ENCODE peak calls at places on chromosomes 13 and 19, in six cellular contexts. One of them, this sample, is unnamed.
A peak's percentile ranks its signal among the peaks of the same experiment; 100 is the strongest.

GRCh38 chr19:34300380-34300779 is 46.0 kb downstream of the GARRE1 start:
- DNase-seq in HepG2: no peak
- DNase-seq in H9: no peak
- DNase-seq in MCF 10A: no peak
- DNase-seq in progenitor cell of endocrine pancreas: no peak
- DNase-seq in thoracic aorta: no peak
- DNase-seq in this sample: no peak

GRCh38 chr13:26605845-26606244 is 48.4 kb downstream of the WASF3 start:
- DNase-seq in HepG2: peak; percentile 12
- DNase-seq in H9: peak; percentile 74
- DNase-seq in MCF 10A: no peak
- DNase-seq in progenitor cell of endocrine pancreas: no peak
- DNase-seq in thoracic aorta: no peak
- DNase-seq in this sample: no peak

GRCh38 chr13:36418022-36418805 is 14.1 kb upstream of the CCNA1 start:
- DNase-seq in HepG2: no peak
- DNase-seq in H9: no peak
- DNase-seq in MCF 10A: peak; percentile 30
- DNase-seq in progenitor cell of endocrine pancreas: no peak
- DNase-seq in thoracic aorta: no peak
- DNase-seq in this sample: no peak

GRCh38 chr13:33152389-33152788 is 133.2 kb downstream of the STARD13 start:
- DNase-seq in HepG2: no peak
- DNase-seq in H9: no peak
- DNase-seq in MCF 10A: no peak
- DNase-seq in progenitor cell of endocrine pancreas: no peak
- DNase-seq in thoracic aorta: no peak
- DNase-seq in this sample: no peak

GRCh38 chr13:57250472-57250871 is 83.5 kb downstream of the PRR20E start:
- DNase-seq in HepG2: no peak
- DNase-seq in H9: no peak
- DNase-seq in MCF 10A: no peak
- DNase-seq in progenitor cell of endocrine pancreas: no peak
- DNase-seq in thoracic aorta: no peak
- DNase-seq in this sample: no peak

GRCh38 chr19:46416077-46416709 is 2.8 kb upstream of the CCDC8 start:
- DNase-seq in HepG2: peak; percentile 59
- DNase-seq in H9: peak; percentile 95
- DNase-seq in MCF 10A: peak; percentile 61
- DNase-seq in progenitor cell of endocrine pancreas: peak; percentile 83
- DNase-seq in thoracic aorta: peak; percentile 73
- DNase-seq in this sample: peak; percentile 91

GRCh38 chr13:112128052-112128610 is 61.2 kb downstream of the SOX1 start:
- DNase-seq in HepG2: no peak
- DNase-seq in H9: no peak
- DNase-seq in MCF 10A: no peak
- DNase-seq in progenitor cell of endocrine pancreas: no peak
- DNase-seq in thoracic aorta: no peak
- DNase-seq in this sample: no peak

GRCh38 chr13:24671367-24672117 is 8.7 kb upstream of the ATP12A start:
- DNase-seq in HepG2: peak; percentile 54
- DNase-seq in H9: peak; percentile 61
- DNase-seq in MCF 10A: peak; percentile 82
- DNase-seq in progenitor cell of endocrine pancreas: no peak
- DNase-seq in thoracic aorta: no peak
- DNase-seq in this sample: peak; percentile 37

GRCh38 chr13:37492741-37493514 is 105.6 kb downstream of the POSTN start:
- DNase-seq in HepG2: no peak
- DNase-seq in H9: no peak
- DNase-seq in MCF 10A: peak; percentile 40
- DNase-seq in progenitor cell of endocrine pancreas: no peak
- DNase-seq in thoracic aorta: no peak
- DNase-seq in this sample: no peak

GRCh38 chr19:47111081-47111589 is 2.4 kb downstream of the ZC3H4 start:
- DNase-seq in HepG2: no peak
- DNase-seq in H9: no peak
- DNase-seq in MCF 10A: no peak
- DNase-seq in progenitor cell of endocrine pancreas: no peak
- DNase-seq in thoracic aorta: no peak
- DNase-seq in this sample: no peak

GRCh38 chr13:40456397-40456958 is 210.0 kb downstream of the FOXO1 start:
- DNase-seq in HepG2: no peak
- DNase-seq in H9: no peak
- DNase-seq in MCF 10A: no peak
- DNase-seq in progenitor cell of endocrine pancreas: no peak
- DNase-seq in thoracic aorta: no peak
- DNase-seq in this sample: no peak

GRCh38 chr19:15231256-15231655 is 992 bp downstream of the EPHX3 start:
- DNase-seq in HepG2: no peak
- DNase-seq in H9: no peak
- DNase-seq in MCF 10A: no peak
- DNase-seq in progenitor cell of endocrine pancreas: no peak
- DNase-seq in thoracic aorta: no peak
- DNase-seq in this sample: no peak

GRCh38 chr13:44273216-44273615 is 100.4 kb upstream of the SERP2 start:
- DNase-seq in HepG2: no peak
- DNase-seq in H9: no peak
- DNase-seq in MCF 10A: no peak
- DNase-seq in progenitor cell of endocrine pancreas: no peak
- DNase-seq in thoracic aorta: no peak
- DNase-seq in this sample: no peak

GRCh38 chr13:79631260-79631659 is 150.3 kb downstream of the NDFIP2 start:
- DNase-seq in HepG2: no peak
- DNase-seq in H9: no peak
- DNase-seq in MCF 10A: peak; percentile 98
- DNase-seq in progenitor cell of endocrine pancreas: no peak
- DNase-seq in thoracic aorta: no peak
- DNase-seq in this sample: no peak

GRCh38 chr13:32246468-32246867 is 68.7 kb downstream of the ZAR1L start:
- DNase-seq in HepG2: peak; percentile 67
- DNase-seq in H9: peak; percentile 84
- DNase-seq in MCF 10A: peak; percentile 86
- DNase-seq in progenitor cell of endocrine pancreas: peak; percentile 38
- DNase-seq in thoracic aorta: no peak
- DNase-seq in this sample: peak; percentile 49

GRCh38 chr19:43798546-43799409 is 3.5 kb downstream of the LYPD5 start:
- DNase-seq in HepG2: no peak
- DNase-seq in H9: peak; percentile 90
- DNase-seq in MCF 10A: peak; percentile 89
- DNase-seq in progenitor cell of endocrine pancreas: peak; percentile 28
- DNase-seq in thoracic aorta: no peak
- DNase-seq in this sample: no peak

GRCh38 chr19:8392017-8392591 is 1.9 kb downstream of the RAB11B start:
- DNase-seq in HepG2: no peak
- DNase-seq in H9: no peak
- DNase-seq in MCF 10A: no peak
- DNase-seq in progenitor cell of endocrine pancreas: no peak
- DNase-seq in thoracic aorta: no peak
- DNase-seq in this sample: no peak

GRCh38 chr13:36973621-36974268 is 25.4 kb downstream of the ALG5 start:
- DNase-seq in HepG2: no peak
- DNase-seq in H9: no peak
- DNase-seq in MCF 10A: no peak
- DNase-seq in progenitor cell of endocrine pancreas: no peak
- DNase-seq in thoracic aorta: no peak
- DNase-seq in this sample: no peak

GRCh38 chr19:41531438-41532311 is 44.3 kb upstream of the CEACAM21 start:
- DNase-seq in HepG2: no peak
- DNase-seq in H9: no peak
- DNase-seq in MCF 10A: peak; percentile 86
- DNase-seq in progenitor cell of endocrine pancreas: no peak
- DNase-seq in thoracic aorta: peak; percentile 22
- DNase-seq in this sample: no peak

GRCh38 chr19:40810160-40810559 is 11.2 kb downstream of the EGLN2 start:
- DNase-seq in HepG2: no peak
- DNase-seq in H9: no peak
- DNase-seq in MCF 10A: no peak
- DNase-seq in progenitor cell of endocrine pancreas: no peak
- DNase-seq in thoracic aorta: no peak
- DNase-seq in this sample: no peak

GRCh38 chr13:44573790-44574465 is 2.2 kb downstream of the TSC22D1 start:
- DNase-seq in HepG2: peak; percentile 11
- DNase-seq in H9: peak; percentile 55
- DNase-seq in MCF 10A: peak; percentile 48
- DNase-seq in progenitor cell of endocrine pancreas: no peak
- DNase-seq in thoracic aorta: no peak
- DNase-seq in this sample: no peak

GRCh38 chr13:94050039-94050438 is 429.4 kb downstream of the DCT start:
- DNase-seq in HepG2: peak; percentile 2
- DNase-seq in H9: no peak
- DNase-seq in MCF 10A: no peak
- DNase-seq in progenitor cell of endocrine pancreas: no peak
- DNase-seq in thoracic aorta: no peak
- DNase-seq in this sample: no peak

GRCh38 chr13:98975822-98976261 is 2.0 kb downstream of the DOCK9 start:
- DNase-seq in HepG2: no peak
- DNase-seq in H9: no peak
- DNase-seq in MCF 10A: no peak
- DNase-seq in progenitor cell of endocrine pancreas: no peak
- DNase-seq in thoracic aorta: no peak
- DNase-seq in this sample: no peak

GRCh38 chr13:98571955-98572662 is 4.8 kb downstream of the STK24 start:
- DNase-seq in HepG2: peak; percentile 39
- DNase-seq in H9: no peak
- DNase-seq in MCF 10A: peak; percentile 54
- DNase-seq in progenitor cell of endocrine pancreas: no peak
- DNase-seq in thoracic aorta: no peak
- DNase-seq in this sample: no peak

GRCh38 chr19:31976775-31977536 is 368.5 kb upstream of the ZNF507 start:
- DNase-seq in HepG2: no peak
- DNase-seq in H9: no peak
- DNase-seq in MCF 10A: no peak
- DNase-seq in progenitor cell of endocrine pancreas: no peak
- DNase-seq in thoracic aorta: no peak
- DNase-seq in this sample: no peak

GRCh38 chr19:50794778-50795664 is 4.8 kb downstream of the ACP4 start:
- DNase-seq in HepG2: no peak
- DNase-seq in H9: no peak
- DNase-seq in MCF 10A: peak; percentile 39
- DNase-seq in progenitor cell of endocrine pancreas: no peak
- DNase-seq in thoracic aorta: no peak
- DNase-seq in this sample: no peak

DNA sequence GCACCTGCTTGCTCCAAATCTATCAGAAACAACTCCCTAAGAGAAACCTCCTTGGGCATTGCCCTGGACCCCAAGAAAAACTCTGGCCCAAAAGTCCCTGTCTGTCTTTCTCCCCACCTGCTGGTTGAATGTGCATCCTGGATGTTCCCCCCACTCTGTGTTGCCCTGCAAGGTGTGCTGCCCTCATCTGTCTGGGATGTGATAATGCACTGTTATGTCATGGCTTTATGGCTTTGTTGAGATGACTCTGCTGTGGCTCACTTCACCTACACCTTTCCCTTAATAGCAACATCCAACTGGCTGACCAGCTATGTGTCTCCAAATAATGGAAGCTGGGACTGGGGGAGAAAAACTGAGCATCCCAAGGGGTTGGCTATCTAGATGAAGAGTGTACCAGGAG is 2.6 kb downstream of the ZNF20 start:
- DNase-seq in HepG2: peak; percentile 67
- DNase-seq in H9: peak; percentile 33
- DNase-seq in MCF 10A: no peak
- DNase-seq in progenitor cell of endocrine pancreas: no peak
- DNase-seq in thoracic aorta: no peak
- DNase-seq in this sample: no peak
- TF ChIP-seq CTCF in HepG2: peak; percentile 86
- TF ChIP-seq CTCF in H9: peak; percentile 67
- TF ChIP-seq CTCF in MCF 10A: no peak
- TF ChIP-seq CTCF in progenitor cell of endocrine pancreas: no peak
- TF ChIP-seq CTCF in thoracic aorta: no peak
- TF ChIP-seq CTCF in this sample: no peak

GRCh38 chr19:55147408-55148251 is 1.4 kb downstream of the TNNT1 start:
- DNase-seq in HepG2: no peak
- DNase-seq in H9: peak; percentile 61
- DNase-seq in MCF 10A: no peak
- DNase-seq in progenitor cell of endocrine pancreas: no peak
- DNase-seq in thoracic aorta: no peak
- DNase-seq in this sample: no peak
- TF ChIP-seq CTCF in HepG2: no peak
- TF ChIP-seq CTCF in H9: no peak
- TF ChIP-seq CTCF in MCF 10A: no peak
- TF ChIP-seq CTCF in progenitor cell of endocrine pancreas: no peak
- TF ChIP-seq CTCF in thoracic aorta: no peak
- TF ChIP-seq CTCF in this sample: no peak

DNA sequence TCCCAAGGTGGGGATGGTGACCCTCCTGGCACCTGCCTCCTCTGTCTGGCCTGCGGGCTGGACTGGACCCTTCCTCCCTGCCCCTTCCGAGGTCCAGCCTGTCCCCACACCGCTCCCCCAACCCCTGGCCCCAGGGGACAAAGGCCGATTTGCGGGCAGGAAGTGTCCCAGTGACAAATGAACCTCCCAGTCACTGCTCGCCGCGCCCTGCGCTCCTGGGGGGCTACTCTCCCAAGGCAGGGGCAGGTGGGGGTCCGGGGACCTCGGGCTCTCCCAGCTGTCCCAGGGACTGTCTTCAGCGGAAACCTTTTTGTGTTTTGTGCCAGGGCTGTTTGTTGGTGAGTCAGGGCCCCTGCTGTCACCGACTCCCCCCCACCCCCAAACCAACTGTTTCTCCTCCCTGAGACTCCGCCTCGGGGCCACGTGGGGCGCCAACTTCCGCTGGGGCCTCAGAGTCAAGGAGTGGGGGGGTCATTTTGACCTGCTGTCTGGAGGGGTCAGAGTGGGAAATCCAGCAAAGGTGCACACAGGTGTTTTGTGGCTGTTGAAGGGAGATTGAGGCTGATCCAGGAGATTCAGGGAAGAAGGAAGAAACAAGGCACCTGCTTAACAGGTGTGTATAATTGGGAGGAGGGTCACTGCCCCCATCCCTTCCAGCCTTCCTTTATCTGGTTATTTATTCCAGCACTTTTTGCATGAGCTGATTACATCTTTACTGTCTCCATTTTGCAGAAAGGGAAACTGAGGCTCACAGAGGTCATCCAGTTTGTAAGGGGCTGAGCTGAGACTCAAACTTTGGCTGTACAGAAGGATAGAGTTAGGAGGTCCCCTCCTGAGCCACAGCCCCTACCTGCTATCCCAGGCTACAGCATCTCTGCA is 831 bp downstream of the PGPEP1 start:
- DNase-seq in HepG2: peak; percentile 52
- DNase-seq in H9: peak; percentile 52
- DNase-seq in MCF 10A: peak; percentile 39
- DNase-seq in progenitor cell of endocrine pancreas: peak; percentile 21
- DNase-seq in thoracic aorta: no peak
- DNase-seq in this sample: no peak
- TF ChIP-seq CTCF in HepG2: peak; percentile 14
- TF ChIP-seq CTCF in H9: peak; percentile 12
- TF ChIP-seq CTCF in MCF 10A: no peak
- TF ChIP-seq CTCF in progenitor cell of endocrine pancreas: no peak
- TF ChIP-seq CTCF in thoracic aorta: no peak
- TF ChIP-seq CTCF in this sample: no peak

DNA sequence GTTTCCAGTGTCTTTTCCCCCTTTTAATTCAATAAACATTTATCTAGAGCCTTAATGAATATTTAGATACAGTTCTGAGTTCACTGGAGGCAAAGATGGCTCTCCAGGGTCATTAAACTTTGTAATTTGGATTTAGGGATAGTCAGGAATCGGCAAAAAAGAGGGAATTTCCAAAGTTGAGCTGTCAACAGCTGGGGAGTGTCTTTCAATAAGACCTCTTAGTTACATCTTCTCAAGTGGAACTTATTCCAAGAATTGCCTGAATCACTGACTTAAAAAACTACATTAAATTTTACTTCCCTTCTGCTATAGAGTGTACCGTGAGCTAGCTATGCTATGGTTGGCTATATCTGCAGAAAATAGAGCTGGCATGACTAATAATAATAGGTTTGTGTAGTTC is 2.0 kb downstream of the LRCH1 start:
- DNase-seq in HepG2: no peak
- DNase-seq in H9: no peak
- DNase-seq in MCF 10A: peak; percentile 20
- DNase-seq in progenitor cell of endocrine pancreas: no peak
- DNase-seq in thoracic aorta: no peak
- DNase-seq in this sample: no peak
- TF ChIP-seq CTCF in HepG2: no peak
- TF ChIP-seq CTCF in H9: no peak
- TF ChIP-seq CTCF in MCF 10A: no peak
- TF ChIP-seq CTCF in progenitor cell of endocrine pancreas: no peak
- TF ChIP-seq CTCF in thoracic aorta: no peak
- TF ChIP-seq CTCF in this sample: no peak